ENCODE peak calls at places on chromosome 6, in four cellular contexts. J is right atrium auricular region; B is effector memory CD4-positive, alpha-beta T cell; Y is adrenal gland. X is an unnamed sample.

GRCh38 chr6:116556065-116556464 is 2.5 kb downstream of the CALHM4 start:
- DNase-seq in B (no peak), J (no peak), Y (no peak), X (peak; percentile 66)

GRCh38 chr6:106087548-106088325 is 1.6 kb downstream of the PRDM1 start:
- DNase-seq in J (no peak), Y (peak; percentile 30), B (no peak), X (peak; percentile 72)

GRCh38 chr6:38871745-38872568 is 156.8 kb downstream of the DNAH8 start:
- DNase-seq in Y (peak; percentile 46), B (peak; percentile 22), J (no peak), X (peak; percentile 15)

GRCh38 chr6:37788259-37788658 is 31.3 kb upstream of the ZFAND3 start:
- DNase-seq in J (no peak), B (no peak), Y (no peak), X (no peak)

GRCh38 chr6:117157448-117157847 is 107.9 kb upstream of the VGLL2 start:
- DNase-seq in Y (no peak), B (no peak), J (no peak), X (no peak)

GRCh38 chr6:5950448-5950847 is 56.3 kb downstream of the NRN1 start:
- DNase-seq in Y (no peak), B (no peak), J (no peak), X (peak; percentile 25)

GRCh38 chr6:40485300-40485699 is 101.9 kb downstream of the LRFN2 start:
- DNase-seq in B (no peak), Y (no peak), J (no peak), X (no peak)

GRCh38 chr6:104212977-104213696 is 646.6 kb downstream of the HACE1 start:
- DNase-seq in Y (no peak), B (no peak), J (no peak), X (no peak)

GRCh38 chr6:45924763-45925342 is 90.8 kb downstream of the CLIC5 start:
- DNase-seq in Y (peak; percentile 27), J (no peak), B (no peak), X (no peak)

GRCh38 chr6:81308577-81309279 is 443.8 kb downstream of the TENT5A start:
- DNase-seq in Y (no peak), B (no peak), J (no peak), X (no peak)

GRCh38 chr6:170175644-170176620 is 114.9 kb downstream of the DLL1 start:
- DNase-seq in B (no peak), Y (peak; percentile 8), J (no peak), X (peak; percentile 37)

GRCh38 chr6:14373648-14374437 is 256.3 kb downstream of the CD83 start:
- DNase-seq in J (no peak), B (no peak), Y (no peak), X (no peak)

GRCh38 chr6:157841211-157841840 is 18.3 kb downstream of the SNX9 start:
- DNase-seq in Y (peak; percentile 42), B (no peak), J (no peak), X (no peak)

GRCh38 chr6:41937472-41937871 is 4.1 kb downstream of the CCND3 start:
- DNase-seq in B (no peak), J (no peak), Y (no peak), X (no peak)

GRCh38 chr6:155881845-155882526 is 426.3 kb upstream of the NOX3 start:
- DNase-seq in Y (no peak), B (no peak), J (no peak), X (no peak)

GRCh38 chr6:140062042-140063041 is 687.9 kb upstream of the CITED2 start:
- DNase-seq in J (peak; percentile 71), B (no peak), Y (peak; percentile 45), X (peak; percentile 95)

GRCh38 chr6:16674666-16675392 is 86.4 kb downstream of the ATXN1 start:
- DNase-seq in Y (no peak), J (no peak), B (no peak), X (peak; percentile 42)

GRCh38 chr6:131980791-131981623 is 29.8 kb upstream of the CCN2 start:
- DNase-seq in B (no peak), Y (no peak), J (no peak), X (no peak)

GRCh38 chr6:129105035-129105434 is 222.1 kb downstream of the LAMA2 start:
- DNase-seq in Y (no peak), B (no peak), J (no peak), X (peak; percentile 11)

GRCh38 chr6:110415297-110415916 is at the start of gene DDO:
- DNase-seq in B (no peak), Y (peak; percentile 98), J (peak; percentile 87), X (no peak)

GRCh38 chr6:122033564-122034181 is 365.8 kb upstream of the HSF2 start:
- DNase-seq in Y (no peak), J (no peak), B (no peak), X (no peak)

GRCh38 chr6:166413491-166413951 is 30.8 kb upstream of the MPC1 start:
- DNase-seq in B (no peak), Y (no peak), J (no peak), X (no peak)

GRCh38 chr6:156205678-156206077 is 571.5 kb upstream of the ARID1B start:
- DNase-seq in B (no peak), J (no peak), Y (no peak), X (no peak)

GRCh38 chr6:88059221-88059620 is 11.6 kb downstream of the SPACA1 start:
- DNase-seq in J (no peak), Y (no peak), B (no peak), X (no peak)

GRCh38 chr6:110537208-110538123 is 61.1 kb upstream of the SLC22A16 start:
- DNase-seq in J (no peak), B (no peak), Y (no peak), X (peak; percentile 94)

GRCh38 chr6:139764498-139764986 is 390.1 kb upstream of the CITED2 start:
- DNase-seq in Y (peak; percentile 41), J (peak; percentile 62), B (no peak), X (peak; percentile 79)

GRCh38 chr6:163965426-163966348 is 551.2 kb downstream of the QKI start:
- DNase-seq in J (no peak), Y (peak; percentile 32), B (no peak), X (no peak)

GRCh38 chr6:2977290-2977689 is 5.9 kb upstream of the SERPINB6 start:
- DNase-seq in J (no peak), Y (no peak), B (no peak), X (no peak)

GRCh38 chr6:160379464-160379863 is 31.3 kb downstream of the SLC22A3 start:
- DNase-seq in Y (no peak), B (no peak), J (no peak), X (no peak)

GRCh38 chr6:42347456-42347855 is 104.3 kb downstream of the TRERF1 start:
- DNase-seq in Y (no peak), J (no peak), B (no peak), X (no peak)

GRCh38 chr6:147043994-147044477 is 160.2 kb upstream of the STXBP5 start:
- DNase-seq in J (no peak), B (no peak), Y (no peak), X (no peak)

GRCh38 chr6:156710479-156710878 is 66.7 kb upstream of the ARID1B start:
- DNase-seq in Y (no peak), B (no peak), J (no peak), X (no peak)

GRCh38 chr6:88588938-88589337 is 374.5 kb downstream of the RNGTT start:
- DNase-seq in Y (no peak), B (no peak), J (no peak), X (no peak)

GRCh38 chr6:151063339-151063738 is 176.4 kb upstream of the AKAP12 start:
- DNase-seq in Y (no peak), B (no peak), J (no peak), X (no peak)

GRCh38 chr6:34560366-34561226 is 4.5 kb upstream of the SPDEF start:
- DNase-seq in Y (no peak), B (no peak), J (no peak), X (no peak)

GRCh38 chr6:125688138-125688537 is 61.3 kb upstream of the HEY2 start:
- DNase-seq in Y (no peak), B (no peak), J (no peak), X (no peak)

GRCh38 chr6:125693480-125693879 is 56.0 kb upstream of the HEY2 start:
- DNase-seq in B (no peak), J (no peak), Y (no peak), X (no peak)
- H3K9me3 ChIP-seq in B (no peaks in the 10 kb centered on the region), J (no peaks in the 10 kb centered on the region), Y (no peaks in the 10 kb centered on the region), X (no peaks in the 10 kb centered on the region)

DNA sequence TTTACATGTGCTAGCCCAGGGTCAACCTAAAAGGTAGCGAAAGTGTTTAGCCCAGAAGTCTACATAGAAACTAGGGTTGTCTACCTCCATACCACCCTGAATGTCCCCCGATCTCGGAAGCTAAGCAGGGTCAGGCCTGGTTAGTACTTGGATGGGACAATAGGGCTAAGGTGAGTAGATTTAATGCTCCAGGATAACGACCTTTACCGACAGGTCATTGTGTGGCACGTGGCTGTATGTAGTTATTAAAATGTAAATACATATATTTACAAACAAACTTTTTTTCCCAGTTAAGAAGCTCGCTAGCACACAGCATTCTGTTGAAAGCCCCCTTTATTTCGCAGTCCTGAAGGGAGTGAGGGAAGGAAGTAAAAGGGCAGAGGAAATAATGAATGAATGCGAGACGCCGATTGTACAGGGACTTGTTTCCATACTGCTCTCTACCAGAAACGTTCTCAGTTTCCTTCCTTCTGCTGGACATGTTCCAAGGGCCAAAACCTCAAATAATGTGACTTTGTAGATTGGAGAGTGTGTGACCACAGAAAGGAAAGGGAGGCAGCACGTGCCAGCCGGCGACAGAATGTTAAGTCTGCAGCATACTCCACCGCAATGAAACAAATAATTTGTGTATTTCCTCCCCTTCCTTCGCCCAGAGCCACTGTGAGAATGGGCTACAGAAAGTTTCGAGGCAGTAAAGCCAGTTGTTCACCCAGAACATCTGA is 603 bp downstream of the ADAT2 start:
- DNase-seq in B (peak; percentile 28), J (no peak), Y (no peak), X (no peak)
- H3K27ac ChIP-seq in B (peak overlapping the region; percentile 76), J (peak overlapping the region; percentile 82), Y (peak overlapping the region; percentile 87), X (peak overlapping the region; percentile 30)

GRCh38 chr6:168711049-168711640 is 270.2 kb downstream of the SMOC2 start:
- DNase-seq in J (no peak), B (no peak), Y (no peak), X (no peak)

GRCh38 chr6:168706471-168707177 is 265.6 kb downstream of the SMOC2 start:
- DNase-seq in Y (no peak), J (no peak), B (no peak), X (no peak)

GRCh38 chr6:168709440-168709839 is 268.5 kb downstream of the SMOC2 start:
- DNase-seq in Y (no peak), J (peak; percentile 46), B (no peak), X (no peak)

GRCh38 chr6:168709991-168710390 is 269.0 kb downstream of the SMOC2 start:
- DNase-seq in Y (no peak), J (peak; percentile 44), B (no peak), X (no peak)

GRCh38 chr6:168709034-168709433 is 268.1 kb downstream of the SMOC2 start:
- DNase-seq in Y (no peak), J (peak; percentile 28), B (no peak), X (no peak)
- H3K9me3 ChIP-seq in Y (no peaks in the 10 kb centered on the region), J (no peaks in the 10 kb centered on the region), B (no peaks in the 10 kb centered on the region), X (peaks cover 1% of the 10 kb centered on the region)

DNA sequence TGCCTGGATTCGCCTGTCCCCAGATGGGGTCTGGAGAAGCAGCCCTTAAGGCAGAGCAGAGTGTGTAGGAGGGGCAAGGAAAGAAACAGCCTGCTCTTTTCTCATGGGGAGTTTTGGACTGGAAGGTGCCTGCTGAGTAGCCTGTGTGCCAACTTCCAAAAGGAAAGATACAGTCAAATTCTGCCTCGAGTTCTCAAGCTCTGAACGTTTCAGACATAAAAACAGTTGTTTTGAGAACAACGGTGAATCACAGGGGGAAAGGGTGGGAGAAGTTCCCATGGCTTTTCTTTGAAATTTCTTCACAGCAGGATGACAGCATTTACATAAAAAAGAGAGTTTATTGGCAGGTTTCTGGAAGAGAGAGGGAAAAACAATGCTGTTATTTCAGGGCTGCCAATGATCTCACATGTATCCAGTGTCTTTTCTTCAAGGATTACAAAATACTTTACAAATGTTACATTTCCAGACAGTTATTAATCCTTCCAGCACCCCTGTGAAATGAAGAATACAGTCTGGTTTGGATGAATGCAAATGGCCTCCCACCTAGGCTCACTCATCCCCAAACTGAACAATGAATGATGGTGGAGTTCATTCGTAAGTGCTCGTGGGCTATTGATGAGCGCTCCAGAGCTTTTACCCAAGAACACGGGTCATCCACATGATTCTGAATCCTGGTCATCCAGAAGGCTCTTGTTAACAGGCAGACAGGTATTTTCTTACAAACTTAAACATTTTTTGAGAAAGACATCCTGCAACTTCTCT is 33.8 kb upstream of the ECI2 start:
- DNase-seq in Y (no peak), J (no peak), B (no peak), X (no peak)
- H3K27ac ChIP-seq in Y (no peak overlapping the region), J (no peak overlapping the region), B (no peak overlapping the region), X (no peak overlapping the region)